ENCODE peak calls at places on chromosome 3, in four cellular contexts. One of them, this sample, is unnamed.

GRCh38 chr3:136465296-136465695 is 215.2 kb downstream of the PCCB start:
- DNase-seq in stimulated activated CD8-positive, alpha-beta memory T cell treated with anti-CD3 and anti-CD28 coated beads, Interleukin-2, amount 100 ng/mL, for 48 hours: no peak
- DNase-seq in GM13977: no peak
- DNase-seq in immature natural killer cell: no peak
- DNase-seq in this sample: no peak

GRCh38 chr3:81024560-81024959 is 736.9 kb downstream of the GBE1 start:
- DNase-seq in immature natural killer cell: no peak
- DNase-seq in GM13977: no peak
- DNase-seq in stimulated activated CD8-positive, alpha-beta memory T cell treated with anti-CD3 and anti-CD28 coated beads, Interleukin-2, amount 100 ng/mL, for 48 hours: no peak
- DNase-seq in this sample: no peak

GRCh38 chr3:190101320-190102117 is 19.2 kb downstream of the P3H2 start:
- DNase-seq in immature natural killer cell: no peak
- DNase-seq in stimulated activated CD8-positive, alpha-beta memory T cell treated with anti-CD3 and anti-CD28 coated beads, Interleukin-2, amount 100 ng/mL, for 48 hours: no peak
- DNase-seq in GM13977: no peak
- DNase-seq in this sample: peak

GRCh38 chr3:123080864-123081562 is 14.2 kb downstream of the PDIA5 start:
- DNase-seq in immature natural killer cell: no peak
- DNase-seq in GM13977: no peak
- DNase-seq in stimulated activated CD8-positive, alpha-beta memory T cell treated with anti-CD3 and anti-CD28 coated beads, Interleukin-2, amount 100 ng/mL, for 48 hours: no peak
- DNase-seq in this sample: no peak

GRCh38 chr3:87811953-87812352 is 246.9 kb downstream of the CGGBP1 start:
- DNase-seq in GM13977: no peak
- DNase-seq in immature natural killer cell: no peak
- DNase-seq in stimulated activated CD8-positive, alpha-beta memory T cell treated with anti-CD3 and anti-CD28 coated beads, Interleukin-2, amount 100 ng/mL, for 48 hours: no peak
- DNase-seq in this sample: no peak

GRCh38 chr3:33807190-33807589 is 8.8 kb downstream of the PDCD6IP start:
- DNase-seq in stimulated activated CD8-positive, alpha-beta memory T cell treated with anti-CD3 and anti-CD28 coated beads, Interleukin-2, amount 100 ng/mL, for 48 hours: no peak
- DNase-seq in GM13977: no peak
- DNase-seq in immature natural killer cell: no peak
- DNase-seq in this sample: no peak

GRCh38 chr3:16203671-16204629 is 29.5 kb downstream of the GALNT15 start:
- DNase-seq in immature natural killer cell: no peak
- DNase-seq in GM13977: no peak
- DNase-seq in stimulated activated CD8-positive, alpha-beta memory T cell treated with anti-CD3 and anti-CD28 coated beads, Interleukin-2, amount 100 ng/mL, for 48 hours: no peak
- DNase-seq in this sample: no peak

GRCh38 chr3:42012935-42013651 is 51.2 kb upstream of the ULK4 start:
- DNase-seq in immature natural killer cell: peak
- DNase-seq in GM13977: peak
- DNase-seq in stimulated activated CD8-positive, alpha-beta memory T cell treated with anti-CD3 and anti-CD28 coated beads, Interleukin-2, amount 100 ng/mL, for 48 hours: peak
- DNase-seq in this sample: peak

GRCh38 chr3:97862582-97862981 is 40.8 kb downstream of the CRYBG3 start:
- DNase-seq in GM13977: no peak
- DNase-seq in immature natural killer cell: no peak
- DNase-seq in stimulated activated CD8-positive, alpha-beta memory T cell treated with anti-CD3 and anti-CD28 coated beads, Interleukin-2, amount 100 ng/mL, for 48 hours: no peak
- DNase-seq in this sample: no peak

GRCh38 chr3:18717588-18717987 is 292.4 kb upstream of the SATB1 start:
- DNase-seq in stimulated activated CD8-positive, alpha-beta memory T cell treated with anti-CD3 and anti-CD28 coated beads, Interleukin-2, amount 100 ng/mL, for 48 hours: no peak
- DNase-seq in GM13977: peak
- DNase-seq in immature natural killer cell: no peak
- DNase-seq in this sample: no peak

GRCh38 chr3:186653984-186654383 is 11.8 kb upstream of the HRG start:
- DNase-seq in GM13977: no peak
- DNase-seq in immature natural killer cell: no peak
- DNase-seq in stimulated activated CD8-positive, alpha-beta memory T cell treated with anti-CD3 and anti-CD28 coated beads, Interleukin-2, amount 100 ng/mL, for 48 hours: no peak
- DNase-seq in this sample: no peak

GRCh38 chr3:155022896-155023295 is 57.2 kb upstream of the MME start:
- DNase-seq in stimulated activated CD8-positive, alpha-beta memory T cell treated with anti-CD3 and anti-CD28 coated beads, Interleukin-2, amount 100 ng/mL, for 48 hours: no peak
- DNase-seq in GM13977: no peak
- DNase-seq in immature natural killer cell: no peak
- DNase-seq in this sample: no peak

GRCh38 chr3:37766797-37767776 is 94.6 kb upstream of the CTDSPL start:
- DNase-seq in stimulated activated CD8-positive, alpha-beta memory T cell treated with anti-CD3 and anti-CD28 coated beads, Interleukin-2, amount 100 ng/mL, for 48 hours: no peak
- DNase-seq in GM13977: no peak
- DNase-seq in immature natural killer cell: no peak
- DNase-seq in this sample: no peak

GRCh38 chr3:65623362-65623761 is 415.4 kb downstream of the MAGI1 start:
- DNase-seq in GM13977: no peak
- DNase-seq in immature natural killer cell: no peak
- DNase-seq in stimulated activated CD8-positive, alpha-beta memory T cell treated with anti-CD3 and anti-CD28 coated beads, Interleukin-2, amount 100 ng/mL, for 48 hours: no peak
- DNase-seq in this sample: no peak

GRCh38 chr3:128875556-128876120 is 3.8 kb upstream of the ACAD9 start:
- DNase-seq in GM13977: peak
- DNase-seq in stimulated activated CD8-positive, alpha-beta memory T cell treated with anti-CD3 and anti-CD28 coated beads, Interleukin-2, amount 100 ng/mL, for 48 hours: peak
- DNase-seq in immature natural killer cell: peak
- DNase-seq in this sample: no peak

GRCh38 chr3:146496246-146496645 is 26.9 kb upstream of the PLSCR2 start:
- DNase-seq in stimulated activated CD8-positive, alpha-beta memory T cell treated with anti-CD3 and anti-CD28 coated beads, Interleukin-2, amount 100 ng/mL, for 48 hours: no peak
- DNase-seq in immature natural killer cell: no peak
- DNase-seq in GM13977: no peak
- DNase-seq in this sample: no peak

GRCh38 chr3:185935465-185936263 is 2.1 kb downstream of the TRA2B start:
- DNase-seq in immature natural killer cell: no peak
- DNase-seq in stimulated activated CD8-positive, alpha-beta memory T cell treated with anti-CD3 and anti-CD28 coated beads, Interleukin-2, amount 100 ng/mL, for 48 hours: no peak
- DNase-seq in GM13977: no peak
- DNase-seq in this sample: no peak

GRCh38 chr3:5187920-5188418 is 462 bp downstream of the EDEM1 start:
- DNase-seq in GM13977: peak
- DNase-seq in stimulated activated CD8-positive, alpha-beta memory T cell treated with anti-CD3 and anti-CD28 coated beads, Interleukin-2, amount 100 ng/mL, for 48 hours: peak
- DNase-seq in immature natural killer cell: peak
- DNase-seq in this sample: peak

GRCh38 chr3:123584284-123584987 is 417 bp downstream of the HACD2 start:
- DNase-seq in stimulated activated CD8-positive, alpha-beta memory T cell treated with anti-CD3 and anti-CD28 coated beads, Interleukin-2, amount 100 ng/mL, for 48 hours: peak
- DNase-seq in GM13977: no peak
- DNase-seq in immature natural killer cell: no peak
- DNase-seq in this sample: no peak

GRCh38 chr3:45024601-45025262 is 1.4 kb upstream of the CLEC3B start:
- DNase-seq in GM13977: no peak
- DNase-seq in stimulated activated CD8-positive, alpha-beta memory T cell treated with anti-CD3 and anti-CD28 coated beads, Interleukin-2, amount 100 ng/mL, for 48 hours: no peak
- DNase-seq in immature natural killer cell: no peak
- DNase-seq in this sample: no peak

GRCh38 chr3:108099203-108099602 is 8.4 kb upstream of the CD47 start:
- DNase-seq in stimulated activated CD8-positive, alpha-beta memory T cell treated with anti-CD3 and anti-CD28 coated beads, Interleukin-2, amount 100 ng/mL, for 48 hours: no peak
- DNase-seq in immature natural killer cell: peak
- DNase-seq in GM13977: peak
- DNase-seq in this sample: no peak

GRCh38 chr3:123202451-123202850 is 708 bp downstream of the SEC22A start:
- DNase-seq in stimulated activated CD8-positive, alpha-beta memory T cell treated with anti-CD3 and anti-CD28 coated beads, Interleukin-2, amount 100 ng/mL, for 48 hours: no peak
- DNase-seq in immature natural killer cell: no peak
- DNase-seq in GM13977: no peak
- DNase-seq in this sample: no peak

GRCh38 chr3:123290962-123291361 is 89.2 kb downstream of the SEC22A start:
- DNase-seq in GM13977: no peak
- DNase-seq in stimulated activated CD8-positive, alpha-beta memory T cell treated with anti-CD3 and anti-CD28 coated beads, Interleukin-2, amount 100 ng/mL, for 48 hours: no peak
- DNase-seq in immature natural killer cell: no peak
- DNase-seq in this sample: no peak

GRCh38 chr3:175932586-175932985 is 1073.5 kb downstream of the NAALADL2 start:
- DNase-seq in GM13977: no peak
- DNase-seq in immature natural killer cell: no peak
- DNase-seq in stimulated activated CD8-positive, alpha-beta memory T cell treated with anti-CD3 and anti-CD28 coated beads, Interleukin-2, amount 100 ng/mL, for 48 hours: no peak
- DNase-seq in this sample: no peak

GRCh38 chr3:61043156-61043555 is 208.1 kb downstream of the FHIT start:
- DNase-seq in immature natural killer cell: no peak
- DNase-seq in GM13977: no peak
- DNase-seq in stimulated activated CD8-positive, alpha-beta memory T cell treated with anti-CD3 and anti-CD28 coated beads, Interleukin-2, amount 100 ng/mL, for 48 hours: no peak
- DNase-seq in this sample: no peak

GRCh38 chr3:82133070-82133606 is 371.7 kb upstream of the GBE1 start:
- DNase-seq in stimulated activated CD8-positive, alpha-beta memory T cell treated with anti-CD3 and anti-CD28 coated beads, Interleukin-2, amount 100 ng/mL, for 48 hours: peak
- DNase-seq in GM13977: peak
- DNase-seq in immature natural killer cell: peak
- DNase-seq in this sample: no peak

GRCh38 chr3:116000315-116000714 is 377.0 kb downstream of the GAP43 start:
- DNase-seq in stimulated activated CD8-positive, alpha-beta memory T cell treated with anti-CD3 and anti-CD28 coated beads, Interleukin-2, amount 100 ng/mL, for 48 hours: no peak
- DNase-seq in immature natural killer cell: no peak
- DNase-seq in GM13977: peak
- DNase-seq in this sample: peak